ENCODE peak calls at places on chromosomes 11 and 22, in six cellular contexts. V is GM12892, A is heart left ventricle, P is spleen, O is esophagus squamous epithelium, Z is A549. T is an unnamed sample.

GRCh38 chr11:61297741-61298140 is 2.6 kb upstream of the VWCE start:
- DNase-seq in A (peak), V (no peak), Z (no peak), O (no peak), P (peak), T (no peak)

GRCh38 chr22:46752911-46753310 is 9.5 kb upstream of the TBC1D22A start:
- DNase-seq in P (no peak), Z (no peak), O (no peak), A (no peak), V (no peak), T (no peak)

GRCh38 chr22:20249797-20250354 is 18.2 kb downstream of the RTN4R start:
- DNase-seq in V (no peak), Z (no peak), O (no peak), P (no peak), A (no peak), T (no peak)

GRCh38 chr11:46889689-46890475 is 28.5 kb downstream of the LRP4 start:
- DNase-seq in O (no peak), A (peak), P (peak), V (peak), Z (peak), T (peak)

GRCh38 chr11:121661796-121662508 is 209.2 kb upstream of the SORL1-AS1 start:
- DNase-seq in V (no peak), Z (no peak), O (no peak), P (no peak), A (no peak), T (no peak)

GRCh38 chr11:60477035-60477445 is 15.5 kb upstream of the MS4A12 start:
- DNase-seq in V (no peak), Z (no peak), O (no peak), A (no peak), P (no peak), T (no peak)

GRCh38 chr22:49106136-49106930 is 721.3 kb downstream of the BRD1 start:
- DNase-seq in V (no peak), Z (no peak), O (no peak), P (no peak), A (no peak), T (no peak)

GRCh38 chr11:108538022-108538424 is 39.8 kb upstream of the POGLUT3 start:
- DNase-seq in P (no peak), O (no peak), V (no peak), Z (no peak), A (no peak), T (peak)

GRCh38 chr22:25903294-25903693 is 161.3 kb downstream of the MYO18B start:
- DNase-seq in P (no peak), O (no peak), V (no peak), Z (no peak), A (no peak), T (no peak)

GRCh38 chr11:108551653-108552462 is 41.7 kb downstream of the EXPH5 start:
- DNase-seq in P (no peak), Z (no peak), A (no peak), V (no peak), O (no peak), T (no peak)

GRCh38 chr22:50621948-50622722 is 5.8 kb downstream of the ARSA start:
- DNase-seq in Z (no peak), A (peak), O (no peak), P (peak), V (no peak), T (peak)

GRCh38 chr11:130588471-130588870 is 140.0 kb downstream of the ADAMTS15 start:
- DNase-seq in Z (no peak), A (no peak), V (no peak), O (no peak), P (no peak), T (no peak)

GRCh38 chr11:65325435-65325834 is 8.2 kb upstream of the DPF2 start:
- DNase-seq in V (no peak), O (no peak), A (no peak), Z (no peak), P (no peak), T (no peak)
- TF ChIP-seq POLR2A in V (no peak), O (no peak), A (no peak), Z (no peak), P (no peak), T (no peak)

DNA sequence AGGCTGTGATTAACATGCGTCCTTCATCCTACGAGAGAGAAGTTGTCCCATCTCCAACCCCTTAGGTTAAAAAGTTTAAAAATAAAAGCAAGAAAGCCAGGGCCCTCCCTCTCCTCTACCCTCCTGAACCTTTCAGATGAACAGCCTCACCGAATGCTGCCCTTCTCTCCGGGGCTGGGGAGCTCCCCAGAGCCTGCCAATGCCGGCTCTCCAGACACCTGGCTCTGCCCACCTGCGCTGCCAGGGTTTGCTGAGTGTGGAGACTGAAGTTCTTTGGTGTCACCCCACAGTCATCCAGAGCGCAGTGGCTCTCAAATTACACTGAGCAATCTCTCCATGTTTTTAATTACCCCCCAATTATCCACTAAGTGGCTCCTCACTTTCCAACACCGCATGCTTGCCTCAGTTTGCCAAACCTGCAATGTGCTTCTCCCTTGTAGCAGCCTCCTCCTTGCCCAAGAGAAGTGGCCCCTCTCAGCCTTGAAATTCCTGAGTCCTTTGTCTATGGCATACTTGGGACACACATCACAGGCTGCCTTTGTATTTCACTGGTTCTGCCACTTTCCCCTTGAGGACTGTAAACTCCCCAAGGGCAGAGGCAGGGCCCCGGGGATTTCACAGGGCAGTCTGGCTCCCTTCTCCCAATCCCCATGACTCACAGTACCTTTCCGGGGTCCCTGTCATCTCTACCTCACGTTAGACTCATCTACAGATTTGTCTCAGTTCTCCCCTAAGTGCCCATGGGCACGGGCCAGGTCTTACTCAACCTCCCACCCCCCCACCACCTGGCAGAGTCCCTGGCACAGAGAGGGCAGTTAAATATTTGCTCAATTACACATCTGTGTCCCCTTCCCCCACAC is 2.0 kb downstream of the MYH9 start:
- DNase-seq in O (no peak), Z (no peak), P (peak), A (no peak), V (no peak), T (peak)
- TF ChIP-seq POLR2A in O (no peak), Z (no peak), P (no peak), A (no peak), V (no peak), T (no peak)

GRCh38 chr11:819943-820649 is 1.4 kb downstream of the PNPLA2 start:
- DNase-seq in O (peak), V (peak), P (peak), A (peak), Z (peak), T (peak)
- TF ChIP-seq POLR2A in O (no peak), V (no peak), P (no peak), A (peak), Z (peak), T (no peak)

GRCh38 chr11:119844808-119845207 is 115.8 kb upstream of the NECTIN1 start:
- DNase-seq in A (peak), P (no peak), O (no peak), Z (no peak), V (no peak), T (no peak)

GRCh38 chr11:119845305-119845704 is 116.3 kb upstream of the NECTIN1 start:
- DNase-seq in A (no peak), V (no peak), P (no peak), Z (no peak), O (no peak), T (no peak)

GRCh38 chr11:119846374-119846773 is 117.4 kb upstream of the NECTIN1 start:
- DNase-seq in V (no peak), Z (no peak), A (no peak), O (no peak), P (no peak), T (no peak)

GRCh38 chr11:119843760-119844330 is 114.8 kb upstream of the NECTIN1 start:
- DNase-seq in A (no peak), O (no peak), V (no peak), Z (peak), P (peak), T (no peak)

DNA sequence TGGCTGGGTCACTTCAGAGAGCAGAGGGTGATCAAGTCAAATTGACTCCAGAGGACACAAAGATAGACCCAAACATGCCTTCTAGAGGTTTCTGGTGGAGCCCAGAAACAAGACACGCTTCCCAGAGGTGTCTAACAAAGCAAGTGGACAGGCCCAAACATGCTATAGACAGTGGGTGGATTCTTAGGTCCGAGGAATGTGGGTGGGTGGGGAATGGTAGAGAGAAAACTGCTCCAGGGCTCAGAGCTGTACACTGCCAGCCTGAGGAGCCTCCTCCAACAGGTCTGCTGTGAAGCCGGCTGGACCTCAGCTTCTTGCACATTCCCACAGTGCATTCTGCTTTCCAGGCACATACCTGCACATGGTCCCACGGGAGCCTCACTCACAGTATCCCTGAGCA is 116.8 kb upstream of the NECTIN1 start:
- DNase-seq in V (no peak), Z (no peak), P (no peak), A (no peak), O (no peak), T (no peak)
- TF ChIP-seq POLR2A in V (no peak), Z (no peak), P (no peak), A (no peak), O (no peak), T (no peak)

DNA sequence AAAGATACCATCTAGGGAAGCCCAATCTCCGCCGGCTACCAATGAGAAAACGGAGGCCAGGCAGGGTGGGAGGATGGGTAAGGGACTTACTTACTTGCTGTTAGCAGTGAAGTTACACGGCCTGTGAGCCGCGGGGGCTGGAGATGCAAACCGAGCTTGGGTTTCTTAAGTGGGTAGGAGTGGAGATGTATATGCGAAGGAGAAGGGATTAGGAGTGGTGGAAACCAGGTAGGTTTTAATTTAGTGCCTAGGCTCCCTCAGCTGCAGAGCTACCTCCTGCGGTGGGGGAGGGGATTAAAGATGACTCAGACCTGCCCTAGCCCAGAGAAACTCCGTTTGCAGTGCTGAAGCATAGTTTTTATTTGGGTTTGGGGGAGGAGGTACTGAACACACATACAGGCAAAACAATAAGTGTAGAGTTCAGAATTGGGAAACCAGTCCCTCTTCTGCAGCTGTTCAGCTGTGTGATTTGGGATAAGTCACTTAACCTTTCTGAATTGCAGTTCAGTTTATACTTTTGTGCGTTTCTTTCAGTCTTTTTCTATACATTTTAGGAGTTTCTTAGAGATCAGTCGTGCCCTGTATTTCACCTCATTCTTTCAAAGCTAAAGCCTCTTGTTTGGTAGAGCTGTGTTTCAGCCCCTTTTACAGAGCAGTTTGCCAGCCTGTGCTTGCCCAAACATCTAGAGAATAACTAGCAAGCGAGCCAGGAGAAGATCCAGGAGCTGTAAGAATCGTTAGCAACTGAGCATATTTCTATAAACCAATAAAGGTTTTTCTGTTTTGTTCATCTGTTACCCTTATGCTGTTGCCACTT is 596 bp upstream of the TNRC6B start:
- DNase-seq in P (peak), Z (no peak), A (no peak), V (no peak), O (no peak), T (peak)
- TF ChIP-seq POLR2A in P (no peak), Z (no peak), A (no peak), V (no peak), O (no peak), T (no peak)

DNA sequence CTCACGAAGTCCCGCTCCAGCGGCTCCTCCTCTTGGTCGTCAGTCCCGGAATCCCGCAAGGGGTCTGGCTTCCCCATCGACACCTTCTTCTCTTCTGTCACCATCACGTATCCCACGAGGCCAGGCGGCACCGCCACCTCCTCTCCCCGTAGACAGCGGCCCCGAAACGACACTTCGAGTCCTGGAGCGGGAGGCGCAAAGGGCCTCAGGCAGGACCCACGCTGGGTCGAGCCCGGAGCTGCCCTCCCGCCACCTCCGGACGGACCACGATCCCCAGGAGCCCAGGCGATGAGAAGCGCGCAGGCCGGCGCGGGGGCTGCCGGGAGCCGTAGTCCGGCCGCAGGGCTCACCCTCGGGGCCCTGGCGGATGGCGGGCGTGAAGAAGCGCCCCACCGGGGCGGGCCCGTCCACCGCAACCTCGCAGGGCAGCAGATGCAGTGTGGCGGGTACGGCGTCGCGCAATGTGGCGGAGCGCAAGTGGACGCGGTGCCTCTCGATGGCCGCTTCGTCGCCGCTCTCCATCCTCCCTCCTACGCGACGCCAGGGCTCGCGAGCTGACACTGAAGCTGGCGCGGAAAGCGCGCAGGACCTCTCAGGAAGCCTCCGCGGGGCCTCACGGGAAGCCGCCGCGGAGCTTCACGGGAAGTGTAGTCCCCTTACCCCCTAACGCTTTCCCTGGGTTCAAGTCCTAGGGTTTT is at the start of gene RNASEH2C:
- DNase-seq in P (peak), Z (peak), A (peak), V (peak), O (no peak), T (peak)
- TF ChIP-seq POLR2A in P (peak), Z (peak), A (peak), V (peak), O (no peak), T (no peak)

GRCh38 chr11:35944503-35945136 is 758 bp downstream of the LDLRAD3 start:
- DNase-seq in P (no peak), O (no peak), Z (no peak), A (no peak), V (no peak), T (no peak)

GRCh38 chr11:35945137-35945518 is 1.3 kb downstream of the LDLRAD3 start:
- DNase-seq in O (no peak), V (no peak), A (no peak), P (no peak), Z (no peak), T (no peak)

GRCh38 chr11:35943294-35943693 is 568 bp upstream of the LDLRAD3 start:
- DNase-seq in V (no peak), O (no peak), Z (no peak), A (no peak), P (no peak), T (no peak)

GRCh38 chr11:35946766-35947165 is 2.9 kb downstream of the LDLRAD3 start:
- DNase-seq in A (no peak), P (no peak), O (no peak), Z (no peak), V (no peak), T (no peak)

GRCh38 chr11:35943761-35944502 is at the start of gene LDLRAD3:
- DNase-seq in O (no peak), V (peak), A (peak), Z (peak), P (peak), T (peak)
- TF ChIP-seq POLR2A in O (no peak), V (no peak), A (no peak), Z (peak), P (no peak), T (no peak)

GRCh38 chr22:39234157-39234793 is 10.5 kb downstream of the PDGFB start:
- DNase-seq in Z (no peak), A (peak), P (no peak), V (no peak), O (no peak), T (no peak)
- TF ChIP-seq POLR2A in Z (no peak), A (no peak), P (no peak), V (no peak), O (no peak), T (no peak)

DNA sequence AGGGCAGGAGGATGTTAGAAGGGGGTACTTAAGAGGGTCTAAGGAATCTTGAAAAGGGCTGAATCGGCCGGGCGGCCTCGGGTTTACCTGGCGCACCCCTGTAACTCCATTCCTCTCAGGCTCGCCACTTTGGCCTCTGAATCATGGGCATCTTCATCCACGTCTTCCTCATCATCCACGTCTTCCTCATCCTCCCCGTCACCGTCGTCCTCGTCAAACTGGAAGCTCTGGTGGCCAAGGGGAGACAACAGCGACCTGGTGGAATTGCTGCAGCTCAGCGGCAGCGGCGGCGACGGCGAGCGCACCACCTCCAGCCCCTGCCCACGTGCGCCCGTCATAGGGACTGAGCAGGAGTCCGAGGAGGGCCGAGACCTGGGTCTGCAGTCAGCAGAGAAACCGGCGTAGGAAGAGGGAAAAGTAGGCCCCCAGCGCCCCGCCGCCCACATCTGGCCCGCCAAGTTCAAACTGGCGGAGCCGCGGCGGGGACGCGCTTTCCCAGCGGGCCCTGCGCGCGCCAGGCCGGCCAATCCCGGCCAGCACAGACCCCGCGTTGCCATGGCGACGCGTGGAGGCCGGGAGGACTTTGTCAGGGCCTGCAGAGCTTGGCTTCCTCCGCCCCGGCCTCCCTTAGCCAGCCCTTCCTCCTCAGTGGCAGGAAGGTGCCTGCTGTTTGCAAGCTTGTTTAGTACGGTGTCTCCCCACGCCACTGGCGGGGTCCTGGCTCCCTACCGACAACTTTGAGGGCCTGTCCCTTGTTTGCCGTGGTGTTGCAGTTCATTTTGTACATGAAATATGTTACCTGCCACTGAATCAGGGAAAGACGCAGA is at the start of gene CCDC34:
- DNase-seq in V (peak), Z (peak), O (peak), A (peak), P (peak), T (peak)
- TF ChIP-seq POLR2A in V (peak), Z (peak), O (no peak), A (no peak), P (no peak), T (no peak)

DNA sequence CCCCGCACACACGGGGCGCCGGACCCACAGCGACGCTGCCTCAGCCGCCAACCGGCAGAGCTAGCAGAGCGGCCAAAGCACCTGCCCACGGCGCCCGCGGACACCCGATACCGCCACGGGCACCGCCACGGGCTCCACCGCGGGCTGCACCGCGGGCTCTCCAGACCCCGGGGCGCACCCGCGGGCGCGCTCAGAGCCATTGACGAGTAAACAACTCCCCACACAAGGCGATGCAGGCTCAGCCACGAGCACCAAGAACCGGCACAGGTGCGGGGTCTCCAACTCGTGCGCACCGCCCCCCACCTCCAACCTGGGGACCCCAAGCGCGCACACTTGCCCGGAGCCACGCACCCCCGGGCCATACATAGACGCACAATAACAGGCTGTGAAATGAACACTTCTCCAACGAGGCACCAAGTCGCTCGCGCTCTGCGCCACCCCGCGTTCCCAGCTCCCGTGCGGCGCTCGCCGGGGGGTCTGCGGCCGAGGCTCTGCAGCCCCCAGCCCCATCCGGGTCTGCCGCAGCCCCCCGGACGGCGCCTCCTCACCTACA is 1.9 kb downstream of the IFITM10 start:
- DNase-seq in V (no peak), A (no peak), P (peak), Z (no peak), O (no peak), T (no peak)
- TF ChIP-seq POLR2A in V (no peak), A (no peak), P (no peak), Z (no peak), O (no peak), T (no peak)